ENCODE peak calls at places on chromosomes 5 and 9, in nine cellular contexts. N, E, O, P, Z, V, G, M and R are unnamed samples.

GRCh38 chr5:134079748-134080581 is 34.5 kb upstream of the TCF7 start:
- DNase-seq in N (peak), E (no peak), O (peak), P (no peak), Z (no peak), V (no peak), G (no peak), M (no peak), R (no peak)

GRCh38 chr5:140664018-140664352 is 719 bp upstream of the WDR55 start:
- DNase-seq in N (no peak), E (no peak), O (no peak), P (no peak), Z (no peak), V (no peak), G (no peak), M (no peak), R (no peak)

GRCh38 chr5:10511741-10512640 is 51.9 kb upstream of the ANKRD33B start:
- DNase-seq in N (no peak), E (no peak), O (no peak), P (no peak), Z (no peak), V (no peak), G (no peak), M (no peak), R (no peak)

GRCh38 chr5:15502208-15502607 is 2.2 kb downstream of the FBXL7 start:
- DNase-seq in N (no peak), E (no peak), O (no peak), P (no peak), Z (no peak), V (no peak), G (peak), M (no peak), R (no peak)

GRCh38 chr5:160757194-160757593 is 94.8 kb downstream of the ATP10B start:
- DNase-seq in N (no peak), E (no peak), O (no peak), P (no peak), Z (no peak), V (no peak), G (no peak), M (no peak), R (no peak)

GRCh38 chr5:74337252-74338100 is 303.1 kb downstream of the ENC1 start:
- DNase-seq in N (no peak), E (no peak), O (no peak), P (no peak), Z (no peak), V (no peak), G (peak), M (no peak), R (no peak)

GRCh38 chr5:155530046-155530445 is 516.5 kb downstream of the KIF4B start:
- DNase-seq in N (no peak), E (no peak), O (no peak), P (no peak), Z (no peak), V (no peak), G (no peak), M (no peak), R (no peak)

GRCh38 chr9:111621895-111622480 is 9.1 kb upstream of the DNAJC25 start:
- DNase-seq in N (peak), E (peak), O (peak), P (no peak), Z (peak), V (no peak), G (peak), M (peak), R (no peak)

GRCh38 chr5:156259618-156260017 is 67.3 kb upstream of the SGCD start:
- DNase-seq in N (no peak), E (no peak), O (no peak), P (no peak), Z (no peak), V (no peak), G (no peak), M (no peak), R (no peak)

GRCh38 chr9:98255064-98255577 is 328 bp downstream of the TBC1D2 start:
- DNase-seq in N (no peak), E (no peak), O (no peak), P (no peak), Z (no peak), V (no peak), G (peak), M (peak), R (no peak)

GRCh38 chr5:159638954-159639559 is 277.2 kb upstream of the ADRA1B start:
- DNase-seq in N (no peak), E (no peak), O (no peak), P (no peak), Z (no peak), V (no peak), G (no peak), M (no peak), R (no peak)

GRCh38 chr5:34682926-34683623 is 26.9 kb downstream of the RAI14 start:
- DNase-seq in N (no peak), E (no peak), O (no peak), P (no peak), Z (peak), V (peak), G (peak), M (no peak), R (no peak)

GRCh38 chr5:9302228-9302627 is 243.6 kb downstream of the SEMA5A start:
- DNase-seq in N (no peak), E (no peak), O (no peak), P (no peak), Z (no peak), V (no peak), G (no peak), M (no peak), R (no peak)

GRCh38 chr9:126638571-126639132 is 24.9 kb downstream of the LMX1B start:
- DNase-seq in N (no peak), E (no peak), O (peak), P (no peak), Z (no peak), V (no peak), G (peak), M (no peak), R (no peak)

GRCh38 chr5:74272019-74272775 is 368.3 kb downstream of the ENC1 start:
- DNase-seq in N (no peak), E (no peak), O (no peak), P (no peak), Z (no peak), V (no peak), G (peak), M (no peak), R (no peak)

GRCh38 chr5:82272957-82273356 is 5.2 kb downstream of the RPS23 start:
- DNase-seq in N (no peak), E (no peak), O (no peak), P (peak), Z (no peak), V (no peak), G (no peak), M (no peak), R (no peak)

GRCh38 chr9:115194216-115194615 is 76.3 kb upstream of the TNC start:
- DNase-seq in N (no peak), E (no peak), O (no peak), P (no peak), Z (no peak), V (no peak), G (no peak), M (no peak), R (no peak)

GRCh38 chr5:1386274-1386717 is 41.4 kb upstream of the CLPTM1L start:
- DNase-seq in N (peak), E (no peak), O (peak), P (peak), Z (no peak), V (peak), G (peak), M (peak), R (no peak)

GRCh38 chr5:146380714-146381113 is 42.1 kb downstream of the POU4F3 start:
- DNase-seq in N (no peak), E (no peak), O (no peak), P (no peak), Z (no peak), V (no peak), G (no peak), M (no peak), R (no peak)

GRCh38 chr5:95162231-95162992 is 122.5 kb downstream of the MCTP1 start:
- DNase-seq in N (no peak), E (no peak), O (no peak), P (no peak), Z (no peak), V (no peak), G (peak), M (no peak), R (no peak)